ENCODE peak calls at places on chromosome 12, in seven cellular contexts. X is HAP-1, J is iris pigment epithelial cell, D is GM06990, M is T-helper 9 cell, W is Right ventricle myocardium inferior, Y is memory B cell. T is an unnamed sample.

GRCh38 chr12:82805812-82806497 is 119.2 kb downstream of the TMTC2 start:
- DNase-seq in X (no peak), J (peak), D (no peak), M (no peak), W (no peak), Y (no peak), T (no peak)

GRCh38 chr12:4353785-4354208 is 25.7 kb downstream of the FGF23 start:
- DNase-seq in X (no peak), J (peak), D (no peak), M (peak), W (no peak), Y (no peak), T (no peak)

GRCh38 chr12:115456946-115457689 is 773.1 kb upstream of the TBX3 start:
- DNase-seq in X (no peak), J (no peak), D (no peak), M (no peak), W (no peak), Y (no peak), T (no peak)

GRCh38 chr12:4145990-4146859 is 127.3 kb upstream of the CCND2 start:
- DNase-seq in X (no peak), J (no peak), D (no peak), M (no peak), W (no peak), Y (no peak), T (no peak)

GRCh38 chr12:57229041-57229633 is 374 bp upstream of the SHMT2 start:
- DNase-seq in X (no peak), J (no peak), D (no peak), M (no peak), W (no peak), Y (no peak), T (no peak)

GRCh38 chr12:171743-172705 is 41.9 kb downstream of the SLC6A12 start:
- DNase-seq in X (no peak), J (no peak), D (no peak), M (no peak), W (no peak), Y (no peak), T (peak)

GRCh38 chr12:31206038-31206670 is 119.8 kb downstream of the SINHCAF start:
- DNase-seq in X (no peak), J (peak), D (no peak), M (no peak), W (no peak), Y (no peak), T (no peak)

GRCh38 chr12:62933220-62933870 is 1.6 kb downstream of the PPM1H start:
- DNase-seq in X (no peak), J (no peak), D (no peak), M (no peak), W (no peak), Y (no peak), T (peak)

GRCh38 chr12:6222009-6222702 is 22.0 kb downstream of the CD9 start:
- DNase-seq in X (no peak), J (no peak), D (no peak), M (no peak), W (no peak), Y (no peak), T (no peak)

GRCh38 chr12:124847675-124848074 is 16.0 kb downstream of the SCARB1 start:
- DNase-seq in X (no peak), J (peak), D (no peak), M (no peak), W (no peak), Y (no peak), T (no peak)

GRCh38 chr12:67911293-67911637 is 78.0 kb upstream of the IFNG-AS1 start:
- DNase-seq in X (no peak), J (no peak), D (no peak), M (no peak), W (no peak), Y (no peak), T (peak)

GRCh38 chr12:49295087-49296001 is at the start of gene PRPH:
- DNase-seq in X (peak), J (no peak), D (peak), M (no peak), W (no peak), Y (peak), T (peak)

GRCh38 chr12:113287146-113287898 is 47.6 kb downstream of the SLC8B1 start:
- DNase-seq in X (no peak), J (no peak), D (no peak), M (no peak), W (no peak), Y (no peak), T (no peak)

GRCh38 chr12:23303821-23304220 is 645.6 kb downstream of the SOX5 start:
- DNase-seq in X (no peak), J (no peak), D (no peak), M (no peak), W (no peak), Y (no peak), T (no peak)

GRCh38 chr12:92769124-92769901 is 66.5 kb downstream of the PLEKHG7 start:
- DNase-seq in X (no peak), J (peak), D (peak), M (no peak), W (no peak), Y (no peak), T (no peak)

GRCh38 chr12:58915634-58916033 is 4.7 kb downstream of the LRIG3 start:
- DNase-seq in X (peak), J (peak), D (no peak), M (no peak), W (no peak), Y (no peak), T (peak)

GRCh38 chr12:96208801-96209534 is 14.8 kb downstream of the ELK3 start:
- DNase-seq in X (no peak), J (no peak), D (no peak), M (no peak), W (no peak), Y (peak), T (no peak)

GRCh38 chr12:83042441-83043215 is 355.9 kb downstream of the TMTC2 start:
- DNase-seq in X (peak), J (peak), D (no peak), M (no peak), W (no peak), Y (no peak), T (no peak)

GRCh38 chr12:27530157-27530922 is 6.3 kb downstream of the PPFIBP1 start:
- DNase-seq in X (peak), J (no peak), D (no peak), M (no peak), W (no peak), Y (no peak), T (no peak)

GRCh38 chr12:124592050-124592449 is 24.6 kb upstream of the NCOR2 start:
- DNase-seq in X (no peak), J (peak), D (no peak), M (no peak), W (peak), Y (no peak), T (no peak)

GRCh38 chr12:52087961-52088820 is 8.7 kb downstream of the SMIM41 start:
- DNase-seq in X (no peak), J (no peak), D (peak), M (no peak), W (no peak), Y (peak), T (no peak)

GRCh38 chr12:122836027-122836921 is 1.0 kb downstream of the HIP1R start:
- DNase-seq in X (peak), J (peak), D (peak), M (no peak), W (no peak), Y (peak), T (peak)

GRCh38 chr12:104423273-104423672 is 33.5 kb upstream of the CHST11 start:
- DNase-seq in X (no peak), J (no peak), D (no peak), M (no peak), W (no peak), Y (no peak), T (no peak)

GRCh38 chr12:4891866-4892265 is 17.8 kb upstream of the KCNA1 start:
- DNase-seq in X (no peak), J (no peak), D (no peak), M (no peak), W (no peak), Y (no peak), T (no peak)

GRCh38 chr12:27868165-27868564 is 88.1 kb upstream of the MANSC4 start:
- DNase-seq in X (no peak), J (peak), D (no peak), M (no peak), W (no peak), Y (no peak), T (no peak)

GRCh38 chr12:92108651-92109050 is 37.0 kb downstream of the BTG1 start:
- DNase-seq in X (peak), J (peak), D (no peak), M (no peak), W (no peak), Y (no peak), T (no peak)

GRCh38 chr12:109910969-109911348 is 10.9 kb downstream of the TCHP start:
- DNase-seq in X (peak), J (peak), D (peak), M (no peak), W (no peak), Y (no peak), T (no peak)

GRCh38 chr12:119686355-119686754 is 18.4 kb downstream of the PRKAB1 start:
- DNase-seq in X (no peak), J (no peak), D (no peak), M (no peak), W (no peak), Y (no peak), T (no peak)

GRCh38 chr12:111578276-111578970 is 20.7 kb downstream of the ATXN2 start:
- DNase-seq in X (no peak), J (peak), D (peak), M (no peak), W (no peak), Y (no peak), T (no peak)

GRCh38 chr12:24546084-24546483 is 402.8 kb downstream of the BCAT1 start:
- DNase-seq in X (no peak), J (no peak), D (no peak), M (no peak), W (no peak), Y (no peak), T (no peak)

GRCh38 chr12:31868980-31869379 is 90.2 kb upstream of the RESF1 start:
- DNase-seq in X (no peak), J (peak), D (no peak), M (no peak), W (no peak), Y (no peak), T (peak)

GRCh38 chr12:50017047-50017446 is 8.2 kb downstream of the RACGAP1 start:
- DNase-seq in X (no peak), J (peak), D (no peak), M (no peak), W (no peak), Y (no peak), T (no peak)

T was measured in left ventricle myocardium superior.